ENCODE peak calls at places on chromosomes 1 and 21, in six cellular contexts. Y is colonic mucosa, Q is brain microvascular endothelial cell, K is pancreas, G is HFF-Myc, J is neural progenitor cell. P is an unnamed sample.

GRCh38 chr1:154696001-154696400 is 88.0 kb upstream of the ADAR start:
- DNase-seq in Y (no peak), Q (no peak), K (no peak), G (no peak), J (peak), P (peak)

GRCh38 chr1:55717111-55717510 is 501.9 kb upstream of the USP24 start:
- DNase-seq in Y (no peak), Q (no peak), K (no peak), G (no peak), J (no peak), P (no peak)

GRCh38 chr1:3459940-3460652 is 5.6 kb downstream of the ARHGEF16 start:
- DNase-seq in Y (peak), Q (no peak), K (peak), G (no peak), J (no peak), P (no peak)

GRCh38 chr1:1179339-1179982 is 5.8 kb downstream of the TTLL10 start:
- DNase-seq in Y (no peak), Q (no peak), K (peak), G (no peak), J (peak), P (no peak)

GRCh38 chr1:25944986-25945385 is 38.8 kb upstream of the STMN1 start:
- DNase-seq in Y (no peak), Q (no peak), K (no peak), G (no peak), J (no peak), P (peak)

GRCh38 chr1:118247593-118247992 is 62.6 kb upstream of the SPAG17 start:
- DNase-seq in Y (no peak), Q (peak), K (no peak), G (peak), J (peak), P (peak)

GRCh38 chr21:36703123-36703522 is 4.2 kb downstream of the SIM2 start:
- DNase-seq in Y (no peak), Q (no peak), K (no peak), G (no peak), J (no peak), P (no peak)

GRCh38 chr1:241800640-241801039 is 47.4 kb upstream of the EXO1 start:
- DNase-seq in Y (no peak), Q (no peak), K (no peak), G (no peak), J (no peak), P (no peak)

GRCh38 chr1:19377812-19378718 is 65.9 kb downstream of the SLC66A1 start:
- DNase-seq in Y (no peak), Q (no peak), K (no peak), G (no peak), J (no peak), P (no peak)

GRCh38 chr1:183218981-183219621 is 33.0 kb downstream of the LAMC2 start:
- DNase-seq in Y (peak), Q (no peak), K (no peak), G (no peak), J (peak), P (no peak)

GRCh38 chr1:37360011-37360410 is 114.4 kb upstream of the ZC3H12A start:
- DNase-seq in Y (no peak), Q (no peak), K (no peak), G (no peak), J (no peak), P (no peak)

GRCh38 chr1:6014130-6014999 is 22.1 kb upstream of the NPHP4 start:
- DNase-seq in Y (no peak), Q (no peak), K (no peak), G (no peak), J (no peak), P (no peak)

GRCh38 chr1:41862411-41863221 is 56.1 kb downstream of the HIVEP3 start:
- DNase-seq in Y (no peak), Q (peak), K (no peak), G (no peak), J (no peak), P (peak)

GRCh38 chr1:115112496-115113375 is 23.4 kb upstream of the TSPAN2 start:
- DNase-seq in Y (peak), Q (no peak), K (no peak), G (no peak), J (peak), P (peak)

GRCh38 chr1:145782166-145783099 is 41.5 kb downstream of the RNF115 start:
- DNase-seq in Y (no peak), Q (peak), K (no peak), G (peak), J (no peak), P (peak)
- H3K4me3 ChIP-seq in Y (no peak), Q (no peak), K (no peak), G (no peak), J (no peak), P (no peak)

GRCh38 chr1:210416049-210416448 is 87.3 kb downstream of the HHAT start:
- DNase-seq in Y (no peak), Q (no peak), K (no peak), G (no peak), J (no peak), P (no peak)
- TF ChIP-seq CTCF in Y (no peak), Q (peak), K (no peak), G (no peak), J (peak), P (no peak)

GRCh38 chr1:247905899-247906503 is 10.6 kb downstream of the OR2W3 start:
- DNase-seq in Y (no peak), Q (no peak), K (no peak), G (no peak), J (no peak), P (no peak)
- H3K4me3 ChIP-seq in Y (no peak), Q (peak), K (no peak), G (no peak), J (no peak), P (no peak)

GRCh38 chr1:34549199-34549598 is 205.6 kb upstream of the GJB5 start:
- DNase-seq in Y (peak), Q (no peak), K (no peak), G (no peak), J (peak), P (no peak)
- TF ChIP-seq CTCF in Y (no peak), Q (no peak), K (no peak), G (peak), J (peak), P (no peak)

GRCh38 chr1:198639581-198640235 is 868 bp downstream of the PTPRC start:
- DNase-seq in Y (no peak), Q (no peak), K (no peak), G (no peak), J (no peak), P (no peak)

GRCh38 chr1:198637157-198637556 is 1.7 kb upstream of the PTPRC start:
- DNase-seq in Y (no peak), Q (no peak), K (no peak), G (no peak), J (no peak), P (no peak)

GRCh38 chr1:198637915-198638437 is 864 bp upstream of the PTPRC start:
- DNase-seq in Y (no peak), Q (no peak), K (no peak), G (no peak), J (no peak), P (no peak)

GRCh38 chr1:198638441-198638840 is 399 bp upstream of the PTPRC start:
- DNase-seq in Y (no peak), Q (no peak), K (no peak), G (no peak), J (no peak), P (no peak)

DNA sequence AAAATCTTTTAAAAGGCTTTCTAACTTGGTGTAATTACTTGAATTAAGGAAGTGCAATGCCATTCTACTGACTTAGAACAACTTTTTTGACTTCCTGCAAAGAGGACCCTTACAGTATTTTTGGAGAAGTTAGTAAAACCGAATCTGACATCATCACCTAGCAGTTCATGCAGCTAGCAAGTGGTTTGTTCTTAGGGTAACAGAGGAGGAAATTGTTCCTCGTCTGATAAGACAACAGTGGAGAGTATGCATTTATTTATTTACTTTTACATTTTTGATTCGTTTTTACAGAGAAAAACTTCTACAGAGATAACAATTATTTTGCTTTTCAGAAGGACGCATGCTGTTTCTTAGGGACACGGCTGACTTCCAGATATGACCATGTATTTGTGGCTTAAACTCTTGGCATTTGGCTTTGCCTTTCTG is at the start of gene PTPRC:
- DNase-seq in Y (no peak), Q (no peak), K (no peak), G (no peak), J (no peak), P (no peak)
- H3K4me3 ChIP-seq in Y (peak), Q (no peak), K (no peak), G (no peak), J (no peak), P (no peak)

GRCh38 chr1:77639557-77640069 is 42.8 kb downstream of the ZZZ3 start:
- DNase-seq in Y (no peak), Q (no peak), K (no peak), G (no peak), J (no peak), P (no peak)

GRCh38 chr1:77636864-77637263 is 45.6 kb downstream of the ZZZ3 start:
- DNase-seq in Y (no peak), Q (no peak), K (no peak), G (no peak), J (no peak), P (no peak)

GRCh38 chr1:77642196-77642595 is 40.3 kb downstream of the ZZZ3 start:
- DNase-seq in Y (no peak), Q (peak), K (no peak), G (no peak), J (no peak), P (no peak)

GRCh38 chr1:77642941-77643340 is 39.5 kb downstream of the ZZZ3 start:
- DNase-seq in Y (no peak), Q (no peak), K (no peak), G (no peak), J (no peak), P (peak)

DNA sequence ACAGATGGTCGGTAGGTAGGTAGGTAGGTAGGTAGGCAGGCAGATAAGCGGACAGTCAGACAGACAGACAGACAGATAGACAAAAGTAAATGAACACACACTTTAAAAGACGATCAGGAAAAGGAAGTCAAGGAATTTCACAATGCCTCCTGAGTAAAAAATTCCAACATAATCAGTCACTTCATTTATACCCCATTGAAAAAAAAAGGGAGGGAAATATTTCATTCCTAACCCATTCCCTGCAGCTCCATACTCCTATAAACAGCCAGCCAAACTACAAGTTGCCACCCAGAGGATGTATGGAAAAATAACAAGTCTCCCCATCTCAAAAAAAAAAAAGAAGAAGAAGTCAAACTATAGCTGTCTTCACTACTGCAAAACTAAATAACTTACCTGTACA is 43.4 kb downstream of the ZZZ3 start:
- DNase-seq in Y (no peak), Q (no peak), K (no peak), G (no peak), J (no peak), P (peak)
- TF ChIP-seq CTCF in Y (no peak), Q (peak), K (no peak), G (no peak), J (no peak), P (no peak)

GRCh38 chr1:165829888-165830287 is 2.5 kb downstream of the UCK2 start:
- DNase-seq in Y (no peak), Q (no peak), K (no peak), G (no peak), J (no peak), P (peak)
- H3K4me3 ChIP-seq in Y (no peak), Q (no peak), K (no peak), G (peak), J (peak), P (peak)

GRCh38 chr1:116762781-116763115 is 8.5 kb downstream of the CD2 start:
- DNase-seq in Y (no peak), Q (no peak), K (no peak), G (no peak), J (no peak), P (no peak)
- TF ChIP-seq CTCF in Y (no peak), Q (no peak), K (no peak), G (no peak), J (no peak), P (no peak)

P was measured in foreskin fibroblast.